ENCODE peak calls at places on chromosomes 5 and 9, in six cellular contexts. One of them, this sample, is unnamed.

GRCh38 chr9:115058684-115059315 is 59.2 kb downstream of the TNC start:
- DNase-seq in prostate gland: no peak
- DNase-seq in body of pancreas: no peak
- DNase-seq in upper lobe of left lung: no peak
- DNase-seq in tibial nerve: no peak
- DNase-seq in HCT116: no peak
- DNase-seq in this sample: no peak

GRCh38 chr5:76626738-76627137 is 3.5 kb upstream of the F2RL2 start:
- DNase-seq in body of pancreas: no peak
- DNase-seq in tibial nerve: no peak
- DNase-seq in prostate gland: no peak
- DNase-seq in HCT116: no peak
- DNase-seq in upper lobe of left lung: no peak
- DNase-seq in this sample: no peak

GRCh38 chr9:36991516-36992134 is 42.4 kb downstream of the PAX5 start:
- DNase-seq in body of pancreas: no peak
- DNase-seq in upper lobe of left lung: no peak
- DNase-seq in prostate gland: no peak
- DNase-seq in HCT116: peak; percentile 54
- DNase-seq in tibial nerve: no peak
- DNase-seq in this sample: no peak

GRCh38 chr5:320524-321232 is 836 bp upstream of the AHRR start:
- DNase-seq in body of pancreas: no peak
- DNase-seq in HCT116: no peak
- DNase-seq in upper lobe of left lung: no peak
- DNase-seq in tibial nerve: no peak
- DNase-seq in prostate gland: no peak
- DNase-seq in this sample: no peak

GRCh38 chr5:147892696-147893296 is 13.5 kb downstream of the C5orf46 start:
- DNase-seq in upper lobe of left lung: peak; percentile 79
- DNase-seq in prostate gland: peak; percentile 84
- DNase-seq in HCT116: peak; percentile 16
- DNase-seq in body of pancreas: peak; percentile 47
- DNase-seq in tibial nerve: no peak
- DNase-seq in this sample: no peak

GRCh38 chr9:87551692-87552303 is 54.1 kb downstream of the DAPK1 start:
- DNase-seq in prostate gland: no peak
- DNase-seq in tibial nerve: no peak
- DNase-seq in upper lobe of left lung: no peak
- DNase-seq in HCT116: no peak
- DNase-seq in body of pancreas: no peak
- DNase-seq in this sample: no peak

GRCh38 chr5:53249529-53249928 is 140.0 kb upstream of the MOCS2 start:
- DNase-seq in upper lobe of left lung: no peak
- DNase-seq in body of pancreas: no peak
- DNase-seq in HCT116: no peak
- DNase-seq in tibial nerve: no peak
- DNase-seq in prostate gland: no peak
- DNase-seq in this sample: no peak

GRCh38 chr5:134525687-134526482 is 415 bp downstream of the JADE2 start:
- DNase-seq in tibial nerve: peak; percentile 55
- DNase-seq in prostate gland: peak; percentile 71
- DNase-seq in HCT116: no peak
- DNase-seq in upper lobe of left lung: peak; percentile 75
- DNase-seq in body of pancreas: peak; percentile 83
- DNase-seq in this sample: peak; percentile 76

GRCh38 chr5:594241-594860 is 17.8 kb upstream of the CEP72 start:
- DNase-seq in HCT116: no peak
- DNase-seq in upper lobe of left lung: peak; percentile 4
- DNase-seq in body of pancreas: no peak
- DNase-seq in prostate gland: no peak
- DNase-seq in tibial nerve: no peak
- DNase-seq in this sample: no peak

GRCh38 chr5:139481122-139481533 is 1.4 kb downstream of the STING1 start:
- DNase-seq in HCT116: no peak
- DNase-seq in tibial nerve: no peak
- DNase-seq in prostate gland: peak; percentile 42
- DNase-seq in body of pancreas: no peak
- DNase-seq in upper lobe of left lung: peak; percentile 75
- DNase-seq in this sample: no peak

GRCh38 chr5:14410068-14410941 is 171.3 kb upstream of the OTULINL start:
- DNase-seq in upper lobe of left lung: no peak
- DNase-seq in tibial nerve: no peak
- DNase-seq in prostate gland: no peak
- DNase-seq in body of pancreas: no peak
- DNase-seq in HCT116: no peak
- DNase-seq in this sample: no peak

GRCh38 chr5:159286420-159287035 is 23.4 kb downstream of the UBLCP1 start:
- DNase-seq in prostate gland: no peak
- DNase-seq in HCT116: no peak
- DNase-seq in upper lobe of left lung: no peak
- DNase-seq in body of pancreas: no peak
- DNase-seq in tibial nerve: no peak
- DNase-seq in this sample: no peak

DNA sequence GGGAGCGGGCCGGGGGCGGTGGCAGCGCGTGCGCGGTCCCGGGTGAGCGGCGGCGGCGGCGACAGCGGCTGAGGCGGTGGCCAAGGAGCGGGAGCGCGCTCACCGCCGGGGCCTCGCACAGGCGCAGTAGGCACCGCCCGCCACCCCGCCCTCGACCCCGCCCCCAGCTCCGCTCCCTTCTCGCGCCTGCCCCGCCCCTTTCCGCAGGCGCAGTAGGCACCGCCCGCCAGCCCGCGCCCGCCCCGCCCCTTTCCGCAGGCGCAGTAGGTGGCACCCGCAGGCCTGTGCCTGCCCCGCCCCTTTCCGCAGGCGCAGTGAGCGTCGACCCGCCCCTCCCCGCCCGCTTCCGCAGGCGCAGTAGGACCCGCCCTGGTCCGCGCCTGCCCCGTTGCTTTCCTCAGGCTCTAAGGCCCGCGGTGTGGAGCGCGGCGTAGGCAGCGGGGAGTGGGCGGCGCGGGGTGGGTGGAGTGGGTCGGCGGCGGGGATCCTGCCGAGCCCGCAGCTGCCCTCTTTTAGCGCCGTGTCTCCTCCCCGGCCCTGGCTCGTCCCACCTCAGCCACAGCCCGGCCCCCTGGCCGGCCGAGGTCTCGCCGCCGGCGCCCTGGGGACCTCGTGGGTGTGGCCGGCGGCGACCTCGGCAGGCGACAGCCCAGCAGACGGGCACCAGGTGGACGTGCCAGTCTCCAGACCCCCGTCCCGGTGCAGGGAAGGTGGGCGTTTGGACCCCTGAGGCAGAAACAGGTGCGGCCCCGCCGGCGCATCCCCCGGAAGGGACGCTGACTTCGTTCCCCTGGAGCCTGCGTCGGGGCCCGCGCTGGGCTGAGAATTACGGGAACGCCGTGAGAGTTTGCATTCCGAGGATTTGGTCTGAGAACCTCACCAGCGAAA is at the start of gene CAMSAP1:
- DNase-seq in HCT116: peak; percentile 74
- DNase-seq in body of pancreas: peak; percentile 95
- DNase-seq in upper lobe of left lung: peak; percentile 92
- DNase-seq in prostate gland: peak; percentile 85
- DNase-seq in tibial nerve: peak; percentile 88
- DNase-seq in this sample: peak; percentile 92
- TF ChIP-seq POLR2A in HCT116: peak; percentile 27
- TF ChIP-seq POLR2A in body of pancreas: no peak
- TF ChIP-seq POLR2A in upper lobe of left lung: no peak
- TF ChIP-seq POLR2A in prostate gland: peak; percentile 73
- TF ChIP-seq POLR2A in tibial nerve: peak; percentile 47
- TF ChIP-seq POLR2A in this sample: peak; percentile 51

DNA sequence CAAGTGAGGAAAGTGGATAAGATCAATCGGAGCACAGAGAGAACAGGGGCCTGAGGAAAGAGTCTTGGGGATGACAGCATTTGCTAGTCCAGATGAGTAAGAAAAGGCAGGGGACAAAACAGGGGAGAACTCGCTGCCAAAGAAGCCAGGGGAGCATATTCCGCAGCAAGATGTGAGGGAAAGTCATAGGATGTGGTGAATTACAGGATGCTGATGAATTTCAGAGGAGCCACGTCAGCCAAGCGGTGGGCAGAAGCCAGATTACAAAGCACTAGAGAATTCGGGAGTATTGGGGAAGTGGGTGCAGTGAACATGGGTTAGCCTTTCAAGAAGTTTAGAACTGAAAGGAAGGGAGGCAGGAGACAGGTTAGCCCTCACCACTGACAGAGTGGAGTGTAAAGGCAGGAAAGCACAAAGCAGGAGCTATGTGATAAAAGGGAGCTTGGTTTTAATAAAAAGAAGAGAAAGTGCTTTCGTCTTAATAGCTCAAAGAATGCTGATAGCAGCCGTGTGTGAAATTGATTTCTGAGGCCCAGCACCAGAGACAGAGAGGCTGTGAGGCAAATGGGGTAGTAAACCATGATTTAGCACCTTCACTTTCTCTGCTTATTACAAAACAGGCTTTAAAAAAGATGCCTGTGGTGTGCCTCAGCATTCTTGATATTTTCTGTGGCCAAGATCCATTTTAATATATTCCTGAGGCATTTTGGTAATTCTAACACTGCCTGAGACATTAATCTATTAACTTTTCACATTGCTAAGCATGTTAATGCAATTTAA is 16.8 kb downstream of the ADAMTSL1 start:
- DNase-seq in body of pancreas: no peak
- DNase-seq in prostate gland: no peak
- DNase-seq in upper lobe of left lung: no peak
- DNase-seq in HCT116: no peak
- DNase-seq in tibial nerve: no peak
- DNase-seq in this sample: no peak
- TF ChIP-seq POLR2A in body of pancreas: no peak
- TF ChIP-seq POLR2A in prostate gland: no peak
- TF ChIP-seq POLR2A in upper lobe of left lung: no peak
- TF ChIP-seq POLR2A in HCT116: no peak
- TF ChIP-seq POLR2A in tibial nerve: no peak
- TF ChIP-seq POLR2A in this sample: no peak

DNA sequence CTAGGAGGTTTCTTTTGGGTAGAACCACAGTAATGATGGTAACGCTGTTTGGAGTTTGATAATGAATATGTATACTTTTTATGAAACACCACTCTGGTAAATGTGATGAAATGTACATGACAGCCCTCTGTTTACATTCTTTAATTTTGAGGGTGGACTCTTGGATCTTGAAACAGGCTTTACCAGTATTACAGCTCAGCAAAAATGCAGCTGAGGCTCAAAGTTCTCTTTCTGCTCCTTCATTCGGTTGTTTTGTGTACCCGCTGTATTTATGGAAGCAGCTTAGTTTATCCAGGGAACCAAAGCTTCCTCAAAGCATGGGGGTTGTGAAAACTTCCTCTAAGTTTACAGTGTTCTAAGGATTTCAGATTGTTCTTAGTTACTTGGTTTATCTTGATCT is 11.1 kb downstream of the GAPVD1 start:
- DNase-seq in upper lobe of left lung: no peak
- DNase-seq in tibial nerve: no peak
- DNase-seq in HCT116: no peak
- DNase-seq in body of pancreas: no peak
- DNase-seq in prostate gland: peak; percentile 24
- DNase-seq in this sample: no peak
- TF ChIP-seq POLR2A in upper lobe of left lung: no peak
- TF ChIP-seq POLR2A in tibial nerve: no peak
- TF ChIP-seq POLR2A in HCT116: no peak
- TF ChIP-seq POLR2A in body of pancreas: no peak
- TF ChIP-seq POLR2A in prostate gland: no peak
- TF ChIP-seq POLR2A in this sample: no peak

DNA sequence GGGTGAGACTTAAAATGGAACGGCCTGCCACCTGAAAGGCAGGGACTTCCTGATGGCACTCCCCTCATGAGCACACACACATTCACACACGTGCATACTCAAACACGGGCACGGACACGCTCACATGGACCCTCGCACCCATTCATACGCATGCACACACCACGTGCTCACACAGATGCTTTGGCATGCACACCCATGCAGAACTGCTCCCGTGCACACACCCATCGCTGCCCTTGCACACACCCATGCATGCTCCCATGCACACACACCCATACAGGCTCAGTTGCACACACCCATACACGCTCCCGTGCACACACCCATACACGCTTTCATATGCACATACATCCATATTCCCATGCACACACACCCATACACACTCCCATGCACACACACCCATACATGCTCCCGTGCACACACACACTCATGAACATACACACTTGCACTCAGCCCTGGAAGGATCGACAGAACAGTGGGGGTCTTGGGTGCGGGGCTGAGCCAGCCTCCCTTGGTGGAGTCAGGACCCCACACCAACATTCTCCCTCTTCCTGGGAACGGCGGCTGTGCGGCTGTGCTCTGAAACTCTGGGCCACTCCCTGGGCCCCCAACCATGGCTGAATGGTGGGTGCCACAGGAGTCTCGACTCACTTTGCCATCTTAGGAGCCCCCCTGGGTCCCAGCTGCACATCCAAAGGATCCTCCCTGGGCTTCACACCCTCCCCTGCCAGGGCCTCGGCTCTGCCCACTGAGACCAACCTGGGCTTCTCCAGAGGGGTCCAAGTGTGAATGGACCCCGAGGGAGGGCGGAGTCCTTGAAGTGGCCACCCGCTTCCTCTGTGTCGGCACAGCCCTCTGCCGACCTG is 115.2 kb downstream of the RXRA start:
- DNase-seq in HCT116: no peak
- DNase-seq in tibial nerve: no peak
- DNase-seq in prostate gland: no peak
- DNase-seq in upper lobe of left lung: no peak
- DNase-seq in body of pancreas: no peak
- DNase-seq in this sample: no peak
- TF ChIP-seq POLR2A in HCT116: no peak
- TF ChIP-seq POLR2A in tibial nerve: no peak
- TF ChIP-seq POLR2A in prostate gland: no peak
- TF ChIP-seq POLR2A in upper lobe of left lung: no peak
- TF ChIP-seq POLR2A in body of pancreas: no peak
- TF ChIP-seq POLR2A in this sample: no peak

GRCh38 chr9:116901260-116901659 is 214.2 kb downstream of the TRIM32 start:
- DNase-seq in prostate gland: no peak
- DNase-seq in HCT116: no peak
- DNase-seq in tibial nerve: no peak
- DNase-seq in body of pancreas: no peak
- DNase-seq in upper lobe of left lung: no peak
- DNase-seq in this sample: no peak
- TF ChIP-seq POLR2A in prostate gland: no peak
- TF ChIP-seq POLR2A in HCT116: no peak
- TF ChIP-seq POLR2A in tibial nerve: no peak
- TF ChIP-seq POLR2A in body of pancreas: no peak
- TF ChIP-seq POLR2A in upper lobe of left lung: no peak
- TF ChIP-seq POLR2A in this sample: no peak

GRCh38 chr5:150625831-150626746 is 14.4 kb upstream of the SYNPO start:
- DNase-seq in HCT116: no peak
- DNase-seq in prostate gland: no peak
- DNase-seq in tibial nerve: no peak
- DNase-seq in body of pancreas: no peak
- DNase-seq in upper lobe of left lung: no peak
- DNase-seq in this sample: no peak
- TF ChIP-seq POLR2A in HCT116: no peak
- TF ChIP-seq POLR2A in prostate gland: no peak
- TF ChIP-seq POLR2A in tibial nerve: no peak
- TF ChIP-seq POLR2A in body of pancreas: no peak
- TF ChIP-seq POLR2A in upper lobe of left lung: no peak
- TF ChIP-seq POLR2A in this sample: no peak

DNA sequence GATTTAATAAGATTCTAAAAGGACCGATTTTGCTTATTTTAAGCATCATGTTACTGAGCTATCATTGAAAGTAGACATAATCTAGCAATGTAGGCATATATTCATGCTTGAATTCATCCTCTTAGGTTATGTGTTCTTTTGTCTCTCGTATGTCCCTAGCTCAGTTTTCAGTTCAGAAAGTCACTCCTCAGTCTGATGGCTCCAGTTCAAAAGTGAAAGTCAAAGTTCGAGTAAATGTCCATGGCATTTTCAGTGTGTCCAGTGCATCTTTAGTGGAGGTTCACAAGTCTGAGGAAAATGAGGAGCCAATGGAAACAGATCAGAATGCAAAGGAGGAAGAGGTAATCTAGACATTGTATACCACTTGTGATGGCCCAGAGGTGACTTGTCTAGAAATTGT is 39.2 kb downstream of the HSPA4 start:
- DNase-seq in upper lobe of left lung: no peak
- DNase-seq in prostate gland: no peak
- DNase-seq in HCT116: no peak
- DNase-seq in body of pancreas: no peak
- DNase-seq in tibial nerve: no peak
- DNase-seq in this sample: no peak
- TF ChIP-seq POLR2A in upper lobe of left lung: no peak
- TF ChIP-seq POLR2A in prostate gland: no peak
- TF ChIP-seq POLR2A in HCT116: no peak
- TF ChIP-seq POLR2A in body of pancreas: no peak
- TF ChIP-seq POLR2A in tibial nerve: no peak
- TF ChIP-seq POLR2A in this sample: no peak